ENCODE peak calls at places on chromosomes 12 and 14, in four cellular contexts. One of them, this sample, is unnamed. For H3K27me3, the result is how much of the 10 kb centered on the place peaks cover.

GRCh38 chr14:90587252-90587910 is 190.6 kb downstream of the CALM1 start:
- DNase-seq in CD4-positive, alpha-beta memory T cell: no peak
- DNase-seq in tibial nerve: no peak
- DNase-seq in gastrocnemius medialis: peak
- DNase-seq in this sample: no peak

GRCh38 chr12:108333898-108334699 is 5.0 kb downstream of the CMKLR1 start:
- DNase-seq in CD4-positive, alpha-beta memory T cell: no peak
- DNase-seq in tibial nerve: no peak
- DNase-seq in gastrocnemius medialis: peak
- DNase-seq in this sample: no peak

GRCh38 chr12:125533434-125534029 is 468.3 kb downstream of the AACS start:
- DNase-seq in CD4-positive, alpha-beta memory T cell: no peak
- DNase-seq in tibial nerve: peak
- DNase-seq in gastrocnemius medialis: no peak
- DNase-seq in this sample: peak

GRCh38 chr12:80756875-80757274 is 40.2 kb downstream of the MYF5 start:
- DNase-seq in CD4-positive, alpha-beta memory T cell: no peak
- DNase-seq in tibial nerve: no peak
- DNase-seq in gastrocnemius medialis: no peak
- DNase-seq in this sample: no peak

GRCh38 chr12:96218989-96219678 is 25.0 kb downstream of the ELK3 start:
- DNase-seq in CD4-positive, alpha-beta memory T cell: no peak
- DNase-seq in tibial nerve: no peak
- DNase-seq in gastrocnemius medialis: no peak
- DNase-seq in this sample: no peak

GRCh38 chr12:30990776-30991175 is 64.2 kb downstream of the TSPAN11 start:
- DNase-seq in CD4-positive, alpha-beta memory T cell: no peak
- DNase-seq in tibial nerve: no peak
- DNase-seq in gastrocnemius medialis: no peak
- DNase-seq in this sample: no peak

GRCh38 chr14:83208346-83208745 is 1674.7 kb upstream of the SEL1L start:
- DNase-seq in CD4-positive, alpha-beta memory T cell: no peak
- DNase-seq in tibial nerve: no peak
- DNase-seq in gastrocnemius medialis: no peak
- DNase-seq in this sample: no peak

GRCh38 chr12:91922674-91923073 is 223.0 kb downstream of the BTG1 start:
- DNase-seq in CD4-positive, alpha-beta memory T cell: no peak
- DNase-seq in tibial nerve: no peak
- DNase-seq in gastrocnemius medialis: no peak
- DNase-seq in this sample: no peak

GRCh38 chr12:92199846-92200576 is 54.4 kb upstream of the BTG1 start:
- DNase-seq in CD4-positive, alpha-beta memory T cell: no peak
- DNase-seq in tibial nerve: no peak
- DNase-seq in gastrocnemius medialis: no peak
- DNase-seq in this sample: no peak

GRCh38 chr14:52248057-52248456 is 19.4 kb upstream of the PTGDR start:
- DNase-seq in CD4-positive, alpha-beta memory T cell: peak
- DNase-seq in tibial nerve: no peak
- DNase-seq in gastrocnemius medialis: no peak
- DNase-seq in this sample: no peak

GRCh38 chr12:114361545-114361944 is 44.4 kb downstream of the TBX5 start:
- DNase-seq in CD4-positive, alpha-beta memory T cell: no peak
- DNase-seq in tibial nerve: no peak
- DNase-seq in gastrocnemius medialis: no peak
- DNase-seq in this sample: no peak

GRCh38 chr12:121404734-121405133 is 4.8 kb downstream of the RNF34 start:
- DNase-seq in CD4-positive, alpha-beta memory T cell: no peak
- DNase-seq in tibial nerve: no peak
- DNase-seq in gastrocnemius medialis: peak
- DNase-seq in this sample: no peak

GRCh38 chr12:80513211-80513610 is 69.2 kb downstream of the PTPRQ start:
- DNase-seq in CD4-positive, alpha-beta memory T cell: no peak
- DNase-seq in tibial nerve: no peak
- DNase-seq in gastrocnemius medialis: no peak
- DNase-seq in this sample: no peak

GRCh38 chr12:39105111-39105510 is 199.7 kb upstream of the CPNE8 start:
- DNase-seq in CD4-positive, alpha-beta memory T cell: no peak
- DNase-seq in tibial nerve: no peak
- DNase-seq in gastrocnemius medialis: no peak
- DNase-seq in this sample: no peak

GRCh38 chr14:20460458-20461229 is 590 bp downstream of the PIP4P1 start:
- DNase-seq in CD4-positive, alpha-beta memory T cell: peak
- DNase-seq in tibial nerve: no peak
- DNase-seq in gastrocnemius medialis: no peak
- DNase-seq in this sample: peak

GRCh38 chr12:119258149-119258548 is 76.4 kb upstream of the CCDC60 start:
- DNase-seq in CD4-positive, alpha-beta memory T cell: no peak
- DNase-seq in tibial nerve: no peak
- DNase-seq in gastrocnemius medialis: no peak
- DNase-seq in this sample: no peak

GRCh38 chr12:49673446-49674317 is 33.5 kb downstream of the FMNL3 start:
- DNase-seq in CD4-positive, alpha-beta memory T cell: peak
- DNase-seq in tibial nerve: peak
- DNase-seq in gastrocnemius medialis: peak
- DNase-seq in this sample: peak

GRCh38 chr12:47744005-47744651 is 14.6 kb downstream of the RAPGEF3 start:
- DNase-seq in CD4-positive, alpha-beta memory T cell: peak
- DNase-seq in tibial nerve: no peak
- DNase-seq in gastrocnemius medialis: no peak
- DNase-seq in this sample: no peak

GRCh38 chr12:128966411-128966810 is 113.1 kb downstream of the GLT1D1 start:
- DNase-seq in CD4-positive, alpha-beta memory T cell: no peak
- DNase-seq in tibial nerve: no peak
- DNase-seq in gastrocnemius medialis: no peak
- DNase-seq in this sample: no peak

GRCh38 chr14:31937730-31938346 is 139.3 kb upstream of the ARHGAP5 start:
- DNase-seq in CD4-positive, alpha-beta memory T cell: peak
- DNase-seq in tibial nerve: peak
- DNase-seq in gastrocnemius medialis: peak
- DNase-seq in this sample: peak

GRCh38 chr14:83463500-83464098 is 1929.9 kb upstream of the SEL1L start:
- DNase-seq in CD4-positive, alpha-beta memory T cell: no peak
- DNase-seq in tibial nerve: peak
- DNase-seq in gastrocnemius medialis: no peak
- DNase-seq in this sample: peak

GRCh38 chr14:33134975-33135374 is 196.3 kb downstream of the NPAS3 start:
- DNase-seq in CD4-positive, alpha-beta memory T cell: no peak
- DNase-seq in tibial nerve: no peak
- DNase-seq in gastrocnemius medialis: no peak
- DNase-seq in this sample: no peak

GRCh38 chr14:33127531-33127930 is 188.9 kb downstream of the NPAS3 start:
- DNase-seq in CD4-positive, alpha-beta memory T cell: no peak
- DNase-seq in tibial nerve: no peak
- DNase-seq in gastrocnemius medialis: no peak
- DNase-seq in this sample: no peak

GRCh38 chr14:33126433-33126832 is 187.8 kb downstream of the NPAS3 start:
- DNase-seq in CD4-positive, alpha-beta memory T cell: no peak
- DNase-seq in tibial nerve: no peak
- DNase-seq in gastrocnemius medialis: no peak
- DNase-seq in this sample: no peak

DNA sequence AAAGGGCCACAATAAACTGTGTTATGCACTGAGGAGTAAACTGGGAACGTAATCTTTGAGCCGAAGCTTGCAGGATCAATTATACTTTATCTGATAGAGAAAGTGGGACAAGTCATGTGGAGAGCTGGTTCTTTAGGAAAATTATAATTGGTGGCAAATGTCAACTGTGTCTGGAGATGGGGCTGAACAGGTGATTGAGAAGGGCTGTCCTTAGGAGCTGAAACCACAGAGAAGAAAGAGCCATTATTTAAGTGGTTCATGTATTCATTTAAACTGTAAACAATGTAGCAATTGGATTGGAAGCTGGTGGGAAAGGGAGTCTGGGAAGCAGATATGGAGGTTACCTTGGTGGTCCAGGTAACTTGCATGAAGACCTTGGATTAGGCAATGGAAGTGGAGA is 193.1 kb downstream of the NPAS3 start:
- DNase-seq in CD4-positive, alpha-beta memory T cell: no peak
- DNase-seq in tibial nerve: no peak
- DNase-seq in gastrocnemius medialis: no peak
- DNase-seq in this sample: no peak
- H3K27ac ChIP-seq in CD4-positive, alpha-beta memory T cell: no peak
- H3K27ac ChIP-seq in tibial nerve: no peak
- H3K27ac ChIP-seq in gastrocnemius medialis: no peak
- H3K27ac ChIP-seq in this sample: no peak

GRCh38 chr12:9813821-9814798 is 13.2 kb upstream of the KLRF1 start:
- DNase-seq in CD4-positive, alpha-beta memory T cell: peak
- DNase-seq in tibial nerve: peak
- DNase-seq in gastrocnemius medialis: peak
- DNase-seq in this sample: peak
- H3K4me3 ChIP-seq in CD4-positive, alpha-beta memory T cell: peak
- H3K4me3 ChIP-seq in tibial nerve: peak
- H3K4me3 ChIP-seq in gastrocnemius medialis: no peak
- H3K4me3 ChIP-seq in this sample: peak

GRCh38 chr12:3152013-3152412 is 74.8 kb downstream of the TSPAN9 start:
- DNase-seq in CD4-positive, alpha-beta memory T cell: no peak
- DNase-seq in tibial nerve: no peak
- DNase-seq in gastrocnemius medialis: peak
- DNase-seq in this sample: no peak

GRCh38 chr12:3150308-3150670 is 73.1 kb downstream of the TSPAN9 start:
- DNase-seq in CD4-positive, alpha-beta memory T cell: no peak
- DNase-seq in tibial nerve: no peak
- DNase-seq in gastrocnemius medialis: no peak
- DNase-seq in this sample: no peak

GRCh38 chr12:3149505-3150307 is 72.5 kb downstream of the TSPAN9 start:
- DNase-seq in CD4-positive, alpha-beta memory T cell: no peak
- DNase-seq in tibial nerve: no peak
- DNase-seq in gastrocnemius medialis: no peak
- DNase-seq in this sample: no peak

GRCh38 chr12:3152892-3153291 is 75.7 kb downstream of the TSPAN9 start:
- DNase-seq in CD4-positive, alpha-beta memory T cell: no peak
- DNase-seq in tibial nerve: no peak
- DNase-seq in gastrocnemius medialis: no peak
- DNase-seq in this sample: no peak

GRCh38 chr12:3150820-3151590 is 73.8 kb downstream of the TSPAN9 start:
- DNase-seq in CD4-positive, alpha-beta memory T cell: no peak
- DNase-seq in tibial nerve: no peak
- DNase-seq in gastrocnemius medialis: no peak
- DNase-seq in this sample: no peak
- H3K27me3 ChIP-seq in CD4-positive, alpha-beta memory T cell: under half
- H3K27me3 ChIP-seq in tibial nerve: under half
- H3K27me3 ChIP-seq in gastrocnemius medialis: under half
- H3K27me3 ChIP-seq in this sample: under half

DNA sequence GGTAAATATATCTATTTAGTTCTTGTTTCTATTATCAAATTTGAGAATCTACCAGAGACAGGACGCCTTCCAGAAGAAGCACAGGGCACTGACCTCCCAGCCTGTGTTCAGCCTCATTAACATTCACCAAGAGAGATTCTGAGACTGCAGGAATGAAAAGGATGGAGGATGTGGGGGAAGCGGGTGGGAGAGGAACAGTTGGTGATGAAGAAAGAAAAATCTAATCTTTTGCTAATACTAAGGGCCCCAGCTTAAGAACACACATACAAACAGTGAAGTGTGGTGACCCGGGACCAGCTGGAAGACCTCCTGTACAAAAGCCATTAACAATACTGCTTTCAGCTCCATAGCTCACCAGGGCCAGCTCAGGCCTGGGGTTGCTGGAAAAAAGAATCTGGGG is 160.5 kb downstream of the NUAK1 start:
- DNase-seq in CD4-positive, alpha-beta memory T cell: no peak
- DNase-seq in tibial nerve: no peak
- DNase-seq in gastrocnemius medialis: no peak
- DNase-seq in this sample: no peak
- H3K27ac ChIP-seq in CD4-positive, alpha-beta memory T cell: no peak
- H3K27ac ChIP-seq in tibial nerve: no peak
- H3K27ac ChIP-seq in gastrocnemius medialis: no peak
- H3K27ac ChIP-seq in this sample: no peak

DNA sequence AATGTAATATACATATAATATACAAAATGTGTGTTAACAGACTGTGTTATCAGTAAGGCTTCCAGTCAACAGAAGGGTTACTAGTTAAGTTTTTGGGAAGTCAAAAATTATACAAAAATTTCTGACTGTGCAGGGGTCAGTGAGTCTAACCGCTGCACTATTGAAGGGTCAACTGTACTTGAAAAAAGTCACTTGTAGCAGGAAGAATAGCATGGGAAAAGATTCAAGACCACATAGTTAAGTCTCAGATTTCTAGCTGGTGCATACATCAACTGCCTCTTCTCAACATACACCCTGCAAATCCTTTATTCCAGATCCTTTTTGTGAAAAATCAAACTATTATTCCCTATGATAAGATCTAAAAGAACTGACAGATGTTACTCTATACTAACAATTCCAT is 5.9 kb downstream of the EPS8 start:
- DNase-seq in CD4-positive, alpha-beta memory T cell: no peak
- DNase-seq in tibial nerve: no peak
- DNase-seq in gastrocnemius medialis: no peak
- DNase-seq in this sample: no peak
- H3K4me3 ChIP-seq in CD4-positive, alpha-beta memory T cell: no peak
- H3K4me3 ChIP-seq in tibial nerve: no peak
- H3K4me3 ChIP-seq in gastrocnemius medialis: no peak
- H3K4me3 ChIP-seq in this sample: no peak